ENCODE peak calls at places on chromosome 9, in seven cellular contexts. A is adrenal gland, M is uterus, N is fibroblast of lung, X is body of pancreas, T is keratinocyte, Y is GM23338. F is an unnamed sample.

GRCh38 chr9:126752376-126752775 is 52.5 kb upstream of the ZBTB43 start:
- DNase-seq in N (no peak), Y (no peak), X (no peak), A (no peak), T (no peak), M (no peak), F (no peak)

GRCh38 chr9:14961372-14962068 is 51.3 kb upstream of the FREM1 start:
- DNase-seq in M (no peak), Y (peak; percentile 32), A (no peak), X (peak; percentile 79), N (no peak), T (no peak), F (no peak)

GRCh38 chr9:99056876-99057664 is 47.8 kb upstream of the TGFBR1 start:
- DNase-seq in T (peak; percentile 35), N (peak; percentile 95), A (no peak), M (no peak), Y (no peak), X (no peak), F (no peak)

GRCh38 chr9:22111176-22111870 is 102.2 kb upstream of the CDKN2B start:
- DNase-seq in A (no peak), M (no peak), Y (no peak), X (no peak), T (no peak), N (peak; percentile 76), F (no peak)

GRCh38 chr9:5113994-5114748 is 71.3 kb downstream of the INSL6 start:
- DNase-seq in N (no peak), A (no peak), X (no peak), T (no peak), Y (no peak), M (no peak), F (peak; percentile 51)

GRCh38 chr9:37290881-37291485 is 131.5 kb upstream of the GRHPR start:
- DNase-seq in Y (no peak), M (no peak), A (no peak), X (no peak), N (peak; percentile 76), T (peak; percentile 25), F (no peak)

GRCh38 chr9:89978185-89978584 is 373.4 kb downstream of the GADD45G start:
- DNase-seq in A (no peak), T (no peak), N (no peak), X (peak; percentile 59), Y (peak; percentile 61), M (no peak), F (no peak)

GRCh38 chr9:116157436-116158138 is 4.0 kb downstream of the PAPPA start:
- DNase-seq in A (no peak), M (peak; percentile 39), Y (peak; percentile 59), T (no peak), X (no peak), N (peak; percentile 37), F (no peak)

GRCh38 chr9:17204611-17205165 is 69.8 kb downstream of the CNTLN start:
- DNase-seq in X (no peak), Y (peak; percentile 48), T (no peak), N (no peak), M (no peak), A (no peak), F (no peak)

GRCh38 chr9:123414226-123414625 is 58.2 kb downstream of the CRB2 start:
- DNase-seq in X (no peak), M (no peak), Y (no peak), N (no peak), T (no peak), A (no peak), F (no peak)

GRCh38 chr9:108775901-108776306 is 79.9 kb downstream of the ACTL7B start:
- DNase-seq in Y (no peak), N (no peak), A (no peak), M (no peak), X (no peak), T (no peak), F (no peak)

GRCh38 chr9:34413229-34413852 is 36.6 kb upstream of the MYORG start:
- DNase-seq in N (peak; percentile 29), M (no peak), T (no peak), Y (peak; percentile 90), X (peak; percentile 43), A (peak; percentile 40), F (no peak)

GRCh38 chr9:36399980-36400331 is at the start of gene RNF38:
- DNase-seq in Y (no peak), A (no peak), N (no peak), M (no peak), X (no peak), T (no peak), F (no peak)

GRCh38 chr9:33106827-33107621 is 30.6 kb upstream of the SMU1 start:
- DNase-seq in X (peak; percentile 42), T (no peak), Y (peak; percentile 46), N (peak; percentile 98), M (peak; percentile 45), A (peak; percentile 54), F (no peak)

GRCh38 chr9:124792976-124793594 is 16.2 kb downstream of the OLFML2A start:
- DNase-seq in X (peak; percentile 40), A (no peak), M (peak; percentile 81), T (no peak), Y (no peak), N (no peak), F (no peak)

GRCh38 chr9:121179930-121180681 is 21.6 kb downstream of the RAB14 start:
- DNase-seq in M (no peak), T (no peak), X (no peak), N (no peak), Y (no peak), A (no peak), F (no peak)

GRCh38 chr9:136992819-136993369 is 672 bp downstream of the PAXX start:
- DNase-seq in N (no peak), M (no peak), A (no peak), Y (no peak), X (no peak), T (no peak), F (no peak)

GRCh38 chr9:136995772-136996308 is 528 bp downstream of the CLIC3 start:
- DNase-seq in M (no peak), Y (no peak), X (peak; percentile 53), N (peak; percentile 50), A (no peak), T (no peak), F (peak; percentile 93)

GRCh38 chr9:136994885-136995224 is 1.5 kb downstream of the CLIC3 start:
- DNase-seq in X (no peak), N (no peak), A (no peak), Y (peak; percentile 74), M (no peak), T (no peak), F (no peak)

GRCh38 chr9:136995370-136995769 is 998 bp downstream of the CLIC3 start:
- DNase-seq in A (no peak), Y (no peak), N (no peak), M (no peak), T (no peak), X (no peak), F (no peak)

DNA sequence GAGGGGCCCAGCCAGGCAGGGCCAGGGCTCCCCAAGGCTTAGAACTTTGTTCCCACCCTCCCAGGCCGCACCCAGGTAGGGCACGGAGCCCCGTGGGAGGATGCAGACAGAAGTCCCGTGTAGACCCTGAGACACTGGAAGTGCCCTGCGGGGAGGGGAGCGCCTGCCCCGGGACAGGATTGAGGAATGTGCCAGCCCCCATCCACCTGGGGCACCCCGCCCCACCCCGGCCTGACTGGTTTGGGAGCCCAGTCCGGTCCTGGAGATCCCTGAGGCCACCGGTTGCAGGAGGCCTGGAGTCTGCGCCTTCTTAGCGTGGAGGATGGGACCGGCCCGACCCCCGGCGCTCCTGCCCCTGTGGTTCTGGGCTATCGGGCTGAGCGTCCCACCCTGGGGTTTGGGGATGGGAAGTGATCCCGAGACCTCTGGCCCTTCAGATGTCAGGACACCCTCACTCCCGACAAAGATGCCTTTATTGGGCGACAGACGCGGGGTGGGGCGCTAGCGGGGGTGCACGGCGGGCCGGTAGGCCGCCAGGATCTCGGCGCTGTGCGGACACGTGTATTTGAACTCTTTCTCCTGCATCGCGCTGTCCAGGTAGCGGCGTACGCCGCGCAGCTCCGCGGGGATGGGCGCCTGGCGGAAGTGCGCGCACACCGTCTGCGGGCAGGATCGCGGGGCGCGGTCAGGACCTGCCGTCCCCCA is 2.0 kb downstream of the CLIC3 start:
- DNase-seq in X (no peak), Y (peak; percentile 49), N (no peak), T (no peak), A (no peak), M (no peak), F (no peak)
- H3K4me1 ChIP-seq in X (peaks cover 35% of the 10 kb centered on the region), Y (peaks cover 6% of the 10 kb centered on the region), N (peaks cover 14% of the 10 kb centered on the region), T (peaks cover 43% of the 10 kb centered on the region), A (peaks cover 22% of the 10 kb centered on the region), M (peaks cover 19% of the 10 kb centered on the region), F (peaks cover 51% of the 10 kb centered on the region)

GRCh38 chr9:6925841-6926240 is 168.1 kb downstream of the KDM4C start:
- DNase-seq in M (no peak), X (no peak), Y (no peak), A (no peak), N (no peak), T (no peak), F (no peak)
- TF ChIP-seq CTCF in M (no peak), X (no peak), Y (no peak), A (no peak), N (no peak), T (no peak), F (no peak)

GRCh38 chr9:133703571-133704399 is 34.4 kb downstream of the SARDH start:
- DNase-seq in T (no peak), N (no peak), A (no peak), M (no peak), Y (no peak), X (no peak), F (peak; percentile 53)
- H3K27ac ChIP-seq in T (no peak overlapping the region), N (no peak overlapping the region), A (peak overlapping the region; percentile 79), M (no peak overlapping the region), Y (no peak overlapping the region), X (no peak overlapping the region), F (no peak overlapping the region)

DNA sequence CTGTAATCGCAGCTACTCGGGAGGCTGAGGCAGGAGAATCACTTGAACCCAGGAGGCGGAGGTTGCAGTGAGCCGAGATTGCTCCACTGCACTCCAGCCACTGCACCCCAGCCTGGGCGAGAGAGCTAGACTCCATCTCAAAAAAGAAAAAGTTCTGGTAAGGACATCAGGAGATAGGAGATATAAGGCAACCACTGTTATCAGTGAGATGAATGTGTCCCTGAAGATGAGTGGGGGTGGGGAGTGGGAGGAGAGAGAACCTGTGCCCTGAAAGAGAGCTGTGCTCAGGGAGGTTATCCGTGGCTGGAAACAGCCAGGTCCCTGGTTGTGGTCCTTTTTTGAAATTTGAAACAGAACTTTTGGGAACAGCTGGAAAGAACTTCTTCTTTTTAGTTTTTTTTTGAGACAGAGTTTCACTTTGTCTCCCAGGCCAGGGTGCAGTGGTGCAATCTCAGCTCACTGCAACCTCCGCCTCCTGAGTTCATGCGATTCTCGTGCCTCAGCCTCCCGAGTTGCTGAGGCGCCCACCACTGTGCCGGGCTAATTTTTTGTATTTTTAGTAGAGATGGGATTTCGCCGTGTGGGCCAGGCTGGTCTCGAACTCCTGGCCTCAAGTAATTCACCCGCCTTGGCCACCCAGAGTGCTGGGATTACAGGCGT is 2.6 kb downstream of the PTPA start:
- DNase-seq in X (no peak), M (no peak), Y (no peak), N (no peak), A (no peak), T (no peak), F (no peak)
- H3K4me1 ChIP-seq in X (peaks cover 53% of the 10 kb centered on the region), M (no peaks in the 10 kb centered on the region), Y (peaks cover 8% of the 10 kb centered on the region), N (peaks cover 4% of the 10 kb centered on the region), A (peaks cover 44% of the 10 kb centered on the region), T (peaks cover 16% of the 10 kb centered on the region), F (peaks cover 17% of the 10 kb centered on the region)